ENCODE peak calls at places on chromosomes 4 and X, in seven cellular contexts. Q, A, M, E, K, P and G are unnamed samples.

GRCh38 chr4:141814499-141814898 is 178.1 kb downstream of the IL15 start:
- DNase-seq in Q (no peak), A (no peak), M (no peak), E (no peak), K (no peak), P (no peak), G (no peak)

GRCh38 chr4:76666940-76667532 is 230.9 kb downstream of the SOWAHB start:
- DNase-seq in Q (no peak), A (no peak), M (no peak), E (no peak), K (no peak), P (no peak), G (no peak)

GRCh38 chrX:155009994-155010472 is 12.5 kb downstream of the F8 start:
- DNase-seq in Q (no peak), A (no peak), M (no peak), E (no peak), K (no peak), P (no peak), G (no peak)

GRCh38 chr4:5399790-5400421 is 308.5 kb downstream of the EVC2 start:
- DNase-seq in Q (peak), A (peak), M (no peak), E (no peak), K (no peak), P (peak), G (no peak)

GRCh38 chrX:926070-926469 is 286.4 kb downstream of the CRLF2 start:
- DNase-seq in Q (no peak), A (no peak), M (no peak), E (no peak), K (no peak), P (no peak), G (no peak)

GRCh38 chr4:11587797-11588196 is 159.1 kb upstream of the HS3ST1 start:
- DNase-seq in Q (no peak), A (no peak), M (no peak), E (no peak), K (no peak), P (no peak), G (no peak)

GRCh38 chr4:24070117-24070516 is 180.3 kb upstream of the PPARGC1A start:
- DNase-seq in Q (no peak), A (peak), M (no peak), E (no peak), K (no peak), P (peak), G (no peak)

GRCh38 chr4:57249083-57249482 is 138.9 kb upstream of the IGFBP7 start:
- DNase-seq in Q (no peak), A (no peak), M (no peak), E (no peak), K (no peak), P (peak), G (no peak)

GRCh38 chr4:124177647-124178425 is 534.7 kb downstream of the ANKRD50 start:
- DNase-seq in Q (peak), A (no peak), M (no peak), E (no peak), K (no peak), P (peak), G (no peak)

GRCh38 chr4:90137545-90137944 is 10.4 kb downstream of the CCSER1 start:
- DNase-seq in Q (no peak), A (no peak), M (no peak), E (no peak), K (no peak), P (no peak), G (no peak)

GRCh38 chrX:23331701-23332100 is 2.9 kb upstream of the PTCHD1 start:
- DNase-seq in Q (no peak), A (no peak), M (no peak), E (no peak), K (no peak), P (no peak), G (no peak)

GRCh38 chrX:42127563-42127962 is 204.2 kb upstream of the CASK start:
- DNase-seq in Q (no peak), A (no peak), M (no peak), E (no peak), K (no peak), P (no peak), G (no peak)

GRCh38 chr4:40377462-40378385 is 42.6 kb downstream of the CHRNA9 start:
- DNase-seq in Q (no peak), A (no peak), M (no peak), E (no peak), K (no peak), P (no peak), G (no peak)

GRCh38 chr4:6663596-6664393 is 23.3 kb downstream of the MRFAP1 start:
- DNase-seq in Q (peak), A (no peak), M (no peak), E (no peak), K (no peak), P (no peak), G (no peak)

GRCh38 chr4:4361883-4362282 is 25.0 kb upstream of the NSG1 start:
- DNase-seq in Q (no peak), A (no peak), M (no peak), E (no peak), K (no peak), P (no peak), G (no peak)

GRCh38 chr4:513327-513726 is 14.3 kb downstream of the PIGG start:
- DNase-seq in Q (no peak), A (no peak), M (no peak), E (no peak), K (no peak), P (no peak), G (no peak)

GRCh38 chr4:42151568-42152506 is 618 bp downstream of the BEND4 start:
- DNase-seq in Q (peak), A (no peak), M (no peak), E (no peak), K (peak), P (peak), G (no peak)

GRCh38 chr4:30543057-30543456 is 177.1 kb upstream of the PCDH7 start:
- DNase-seq in Q (no peak), A (no peak), M (no peak), E (no peak), K (no peak), P (no peak), G (no peak)

GRCh38 chr4:173518419-173519102 is 11.5 kb downstream of the HAND2 start:
- DNase-seq in Q (no peak), A (no peak), M (no peak), E (no peak), K (no peak), P (no peak), G (no peak)

GRCh38 chr4:150176559-150176958 is 98.3 kb downstream of the DCLK2 start:
- DNase-seq in Q (peak), A (no peak), M (no peak), E (no peak), K (no peak), P (peak), G (no peak)

GRCh38 chrX:40144576-40144975 is 46.8 kb upstream of the BCOR start:
- DNase-seq in Q (no peak), A (no peak), M (no peak), E (no peak), K (no peak), P (no peak), G (no peak)

GRCh38 chrX:129239371-129239770 is 283.9 kb downstream of the SMARCA1 start:
- DNase-seq in Q (peak), A (no peak), M (no peak), E (no peak), K (no peak), P (no peak), G (no peak)

GRCh38 chrX:110418220-110418856 is 59.7 kb downstream of the RTL9 start:
- DNase-seq in Q (peak), A (no peak), M (no peak), E (no peak), K (no peak), P (peak), G (no peak)

GRCh38 chr4:8198906-8199593 is at the start of gene SH3TC1:
- DNase-seq in Q (peak), A (peak), M (no peak), E (peak), K (peak), P (peak), G (no peak)

GRCh38 chrX:20253232-20253543 is 13.5 kb downstream of the RPS6KA3 start:
- DNase-seq in Q (no peak), A (no peak), M (no peak), E (no peak), K (no peak), P (no peak), G (no peak)

GRCh38 chr4:128386761-128387599 is 99.4 kb upstream of the PGRMC2 start:
- DNase-seq in Q (peak), A (peak), M (peak), E (peak), K (no peak), P (peak), G (no peak)

GRCh38 chr4:34432706-34433105 is 1811.6 kb downstream of the ARAP2 start:
- DNase-seq in Q (no peak), A (no peak), M (no peak), E (no peak), K (no peak), P (no peak), G (no peak)

GRCh38 chr4:186172551-186172950 is 18.8 kb upstream of the CYP4V2 start:
- DNase-seq in Q (no peak), A (no peak), M (no peak), E (no peak), K (no peak), P (no peak), G (no peak)

GRCh38 chrX:121179972-121180371 is 132.6 kb downstream of the GLUD2 start:
- DNase-seq in Q (no peak), A (no peak), M (no peak), E (no peak), K (no peak), P (no peak), G (no peak)

GRCh38 chrX:149829751-149830191 is 48.0 kb downstream of the MAGEA9 start:
- DNase-seq in Q (no peak), A (peak), M (no peak), E (no peak), K (no peak), P (peak), G (peak)